ENCODE peak calls at places on chromosomes 2 and 18, in nine cellular contexts. E is AG09319, O is Calu3, M is brain microvascular endothelial cell, F is testis, Y is GM12865, U is heart right ventricle, W is heart left ventricle, D is osteoblast. Z is an unnamed sample.

GRCh38 chr18:79510731-79511141 is 115.0 kb downstream of the NFATC1 start:
- DNase-seq in D (peak; percentile 21), M (no peak), F (no peak), Y (no peak), E (no peak), U (no peak), W (no peak), O (no peak), Z (no peak)

GRCh38 chr2:171579481-171579880 is 57.2 kb downstream of the CYBRD1 start:
- DNase-seq in Y (no peak), W (no peak), M (no peak), E (no peak), F (no peak), O (no peak), U (no peak), D (no peak), Z (no peak)

GRCh38 chr2:12296120-12296519 is 420.6 kb upstream of the TRIB2 start:
- DNase-seq in W (no peak), D (no peak), O (no peak), U (no peak), Y (no peak), M (no peak), F (no peak), E (no peak), Z (no peak)

GRCh38 chr2:127932199-127932877 is 46.6 kb upstream of the AMMECR1L start:
- DNase-seq in M (peak; percentile 43), W (no peak), F (no peak), U (no peak), O (peak; percentile 9), E (peak; percentile 27), D (peak; percentile 76), Y (no peak), Z (peak; percentile 45)

GRCh38 chr2:63735931-63736820 is 105.5 kb upstream of the UGP2 start:
- DNase-seq in Y (no peak), M (peak; percentile 14), F (no peak), O (no peak), U (no peak), W (no peak), D (peak; percentile 68), E (peak; percentile 67), Z (peak; percentile 43)

GRCh38 chr18:36269157-36269556 is 28.4 kb upstream of the FHOD3 start:
- DNase-seq in Y (no peak), E (no peak), U (no peak), M (no peak), D (no peak), O (no peak), W (no peak), F (no peak), Z (no peak)

GRCh38 chr18:76405761-76406356 is 89.2 kb downstream of the ZNF516 start:
- DNase-seq in W (peak; percentile 56), M (peak; percentile 57), D (peak; percentile 92), O (peak; percentile 55), Y (peak; percentile 66), U (peak; percentile 57), E (no peak), F (peak; percentile 83), Z (no peak)

GRCh38 chr2:237264480-237265219 is 149.3 kb downstream of the COL6A3 start:
- DNase-seq in U (no peak), W (no peak), Y (no peak), E (no peak), O (no peak), F (no peak), D (peak; percentile 90), M (peak; percentile 97), Z (no peak)

GRCh38 chr2:86069783-86070339 is 35.8 kb downstream of the POLR1A start:
- DNase-seq in Y (no peak), F (no peak), D (no peak), M (no peak), W (no peak), O (no peak), E (no peak), U (no peak), Z (no peak)

GRCh38 chr2:30721241-30721640 is 86.0 kb downstream of the CAPN13 start:
- DNase-seq in E (no peak), Y (no peak), F (no peak), M (no peak), U (no peak), O (no peak), D (no peak), W (no peak), Z (no peak)

GRCh38 chr2:196515041-196515440 is 124.5 kb upstream of the CCDC150 start:
- DNase-seq in U (peak; percentile 24), W (peak; percentile 35), D (no peak), M (no peak), O (no peak), E (no peak), F (no peak), Y (no peak), Z (no peak)

GRCh38 chr18:44601447-44601846 is 79.2 kb upstream of the SETBP1 start:
- DNase-seq in M (peak; percentile 68), U (no peak), Y (no peak), F (no peak), D (peak; percentile 65), E (no peak), W (no peak), O (no peak), Z (peak; percentile 81)

GRCh38 chr2:76120176-76120575 is 409.5 kb upstream of the GCFC2 start:
- DNase-seq in U (no peak), F (no peak), W (no peak), O (no peak), Y (no peak), M (no peak), D (no peak), E (no peak), Z (no peak)

GRCh38 chr2:241289597-241289996 is 25.9 kb downstream of the HDLBP start:
- DNase-seq in W (no peak), Y (no peak), O (no peak), U (no peak), F (no peak), E (no peak), M (no peak), D (peak; percentile 34), Z (no peak)
- TF ChIP-seq CTCF in W (no peak), Y (no peak), O (no peak), U (no peak), F (no peak), E (no peak), M (no peak), D (no peak), Z (no peak)

GRCh38 chr18:55324166-55324565 is 263.8 kb downstream of the TCF4 start:
- DNase-seq in M (no peak), O (no peak), E (no peak), D (no peak), W (no peak), F (no peak), Y (no peak), U (no peak), Z (no peak)

GRCh38 chr18:55323051-55323994 is 264.7 kb downstream of the TCF4 start:
- DNase-seq in Y (no peak), F (no peak), O (no peak), D (no peak), U (no peak), W (no peak), M (no peak), E (no peak), Z (no peak)

GRCh38 chr18:55320399-55321255 is 267.4 kb downstream of the TCF4 start:
- DNase-seq in D (peak; percentile 13), U (no peak), O (no peak), E (no peak), F (no peak), Y (peak; percentile 64), W (no peak), M (no peak), Z (no peak)

GRCh38 chr18:55321268-55322175 is 266.5 kb downstream of the TCF4 start:
- DNase-seq in M (peak; percentile 91), U (peak; percentile 94), Y (peak; percentile 96), W (peak; percentile 94), F (peak; percentile 95), D (peak; percentile 23), O (peak; percentile 35), E (peak; percentile 84), Z (peak; percentile 83)

DNA sequence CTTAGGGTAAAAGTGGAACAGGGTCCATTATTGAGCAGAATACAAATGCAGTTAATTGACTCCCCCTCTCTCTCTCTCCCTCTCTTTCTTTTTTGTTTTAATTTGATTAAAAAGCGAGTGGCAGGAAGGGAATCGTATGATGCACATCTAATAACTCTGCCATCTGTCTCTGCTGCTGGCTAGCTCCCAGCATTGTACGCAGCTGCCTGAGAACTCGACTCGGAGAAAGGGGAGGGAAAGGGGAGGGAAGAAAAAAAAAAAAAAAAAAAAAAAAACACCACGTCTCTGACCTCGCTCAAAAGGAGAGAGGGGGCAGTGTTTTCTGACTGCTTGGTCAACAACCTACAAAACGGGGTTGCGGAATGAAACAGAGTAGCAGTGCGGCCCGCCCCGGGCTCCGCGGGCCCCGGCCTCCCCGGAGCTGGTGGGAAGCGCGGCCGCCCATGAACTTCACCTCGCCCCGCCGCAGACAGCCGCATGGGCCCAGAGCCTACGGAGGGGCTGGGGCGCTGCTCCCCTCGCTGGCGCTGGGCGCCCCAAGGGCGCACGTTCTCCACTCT is 265.7 kb downstream of the TCF4 start:
- DNase-seq in F (peak; percentile 91), O (no peak), D (peak; percentile 82), U (peak; percentile 84), W (peak; percentile 93), E (peak; percentile 91), M (peak; percentile 90), Y (peak; percentile 93), Z (peak; percentile 92)
- TF ChIP-seq CTCF in F (no peak), O (no peak), D (no peak), U (no peak), W (no peak), E (peak; percentile 29), M (no peak), Y (no peak), Z (no peak)

GRCh38 chr2:156874707-156875106 is 382.8 kb upstream of the GALNT5 start:
- DNase-seq in F (no peak), U (no peak), M (no peak), D (no peak), Y (no peak), O (no peak), W (no peak), E (no peak), Z (no peak)
- TF ChIP-seq CTCF in F (no peak), U (no peak), M (no peak), D (no peak), Y (no peak), O (no peak), W (no peak), E (no peak), Z (no peak)

GRCh38 chr2:14425869-14426268 is 206.6 kb upstream of the LRATD1 start:
- DNase-seq in F (no peak), W (no peak), Y (no peak), M (no peak), D (no peak), O (no peak), E (no peak), U (no peak), Z (no peak)

GRCh38 chr2:14422426-14422825 is 210.1 kb upstream of the LRATD1 start:
- DNase-seq in E (no peak), Y (no peak), D (no peak), U (no peak), F (no peak), M (no peak), O (no peak), W (no peak), Z (no peak)

GRCh38 chr2:14424478-14425390 is 207.8 kb upstream of the LRATD1 start:
- DNase-seq in E (no peak), Y (no peak), M (no peak), D (no peak), O (no peak), F (no peak), U (no peak), W (no peak), Z (no peak)

GRCh38 chr2:14423145-14423906 is 209.2 kb upstream of the LRATD1 start:
- DNase-seq in E (no peak), O (no peak), D (no peak), M (no peak), Y (peak; percentile 24), U (no peak), F (no peak), W (no peak), Z (no peak)

GRCh38 chr2:14427982-14428567 is 204.4 kb upstream of the LRATD1 start:
- DNase-seq in D (no peak), Y (no peak), O (no peak), W (no peak), U (no peak), E (peak; percentile 15), M (peak; percentile 24), F (peak; percentile 41), Z (no peak)
- TF ChIP-seq CTCF in D (peak; percentile 10), Y (no peak), O (no peak), W (no peak), U (peak; percentile 13), E (peak; percentile 14), M (peak; percentile 17), F (peak; percentile 8), Z (peak; percentile 5)

Z was measured in HFF-Myc.